ENCODE peak calls at places on chromosomes 4 and X, in five cellular contexts. One of them, this sample, is unnamed. For H3K4me1, the result is how much of the 10 kb centered on the place peaks cover.

GRCh38 chr4:182978152-182978827 is 61.1 kb upstream of the DCTD start:
- DNase-seq in gastrocnemius medialis: no peak
- DNase-seq in H1: no peak
- DNase-seq in cardiac muscle cell: peak
- DNase-seq in astrocyte: peak
- DNase-seq in this sample: no peak

GRCh38 chr4:59175588-59175987 is 2024.5 kb upstream of the ADGRL3 start:
- DNase-seq in gastrocnemius medialis: no peak
- DNase-seq in H1: no peak
- DNase-seq in cardiac muscle cell: no peak
- DNase-seq in astrocyte: no peak
- DNase-seq in this sample: no peak

GRCh38 chr4:42719257-42719656 is 62.4 kb upstream of the ATP8A1 start:
- DNase-seq in gastrocnemius medialis: no peak
- DNase-seq in H1: no peak
- DNase-seq in cardiac muscle cell: no peak
- DNase-seq in astrocyte: no peak
- DNase-seq in this sample: no peak

GRCh38 chr4:112403072-112403945 is 106.1 kb downstream of the ALPK1 start:
- DNase-seq in gastrocnemius medialis: no peak
- DNase-seq in H1: no peak
- DNase-seq in cardiac muscle cell: peak
- DNase-seq in astrocyte: no peak
- DNase-seq in this sample: no peak

GRCh38 chrX:107465932-107466620 is 16.6 kb downstream of the FRMPD3 start:
- DNase-seq in gastrocnemius medialis: no peak
- DNase-seq in H1: no peak
- DNase-seq in cardiac muscle cell: no peak
- DNase-seq in astrocyte: no peak
- DNase-seq in this sample: no peak

GRCh38 chr4:39259571-39260330 is 77.4 kb downstream of the WDR19 start:
- DNase-seq in gastrocnemius medialis: no peak
- DNase-seq in H1: no peak
- DNase-seq in cardiac muscle cell: peak
- DNase-seq in astrocyte: peak
- DNase-seq in this sample: no peak

GRCh38 chr4:69748176-69748575 is 12.2 kb downstream of the SULT1B1 start:
- DNase-seq in gastrocnemius medialis: no peak
- DNase-seq in H1: no peak
- DNase-seq in cardiac muscle cell: peak
- DNase-seq in astrocyte: peak
- DNase-seq in this sample: no peak

GRCh38 chr4:140463182-140463581 is 34.9 kb downstream of the MGAT4D start:
- DNase-seq in gastrocnemius medialis: no peak
- DNase-seq in H1: no peak
- DNase-seq in cardiac muscle cell: no peak
- DNase-seq in astrocyte: no peak
- DNase-seq in this sample: no peak

GRCh38 chrX:24956828-24957227 is 58.9 kb downstream of the ARX start:
- DNase-seq in gastrocnemius medialis: peak
- DNase-seq in H1: no peak
- DNase-seq in cardiac muscle cell: peak
- DNase-seq in astrocyte: peak
- DNase-seq in this sample: no peak

GRCh38 chrX:55342533-55343501 is 78.1 kb upstream of the PAGE3 start:
- DNase-seq in gastrocnemius medialis: no peak
- DNase-seq in H1: peak
- DNase-seq in cardiac muscle cell: peak
- DNase-seq in astrocyte: no peak
- DNase-seq in this sample: peak

GRCh38 chr4:7070729-7071511 is 3.1 kb upstream of the GRPEL1 start:
- DNase-seq in gastrocnemius medialis: peak
- DNase-seq in H1: peak
- DNase-seq in cardiac muscle cell: peak
- DNase-seq in astrocyte: peak
- DNase-seq in this sample: peak
- TF ChIP-seq CTCF in gastrocnemius medialis: peak
- TF ChIP-seq CTCF in H1: peak
- TF ChIP-seq CTCF in cardiac muscle cell: peak
- TF ChIP-seq CTCF in astrocyte: peak
- TF ChIP-seq CTCF in this sample: peak

GRCh38 chr4:106978046-106978774 is 57.9 kb downstream of the DKK2 start:
- DNase-seq in gastrocnemius medialis: no peak
- DNase-seq in H1: peak
- DNase-seq in cardiac muscle cell: no peak
- DNase-seq in astrocyte: no peak
- DNase-seq in this sample: no peak
- H3K4me1 ChIP-seq in gastrocnemius medialis: under half
- H3K4me1 ChIP-seq in H1: under half
- H3K4me1 ChIP-seq in cardiac muscle cell: under half
- H3K4me1 ChIP-seq in astrocyte: under half
- H3K4me1 ChIP-seq in this sample: under half

GRCh38 chr4:16916719-16917337 is 18.4 kb upstream of the LDB2 start:
- DNase-seq in gastrocnemius medialis: no peak
- DNase-seq in H1: peak
- DNase-seq in cardiac muscle cell: peak
- DNase-seq in astrocyte: no peak
- DNase-seq in this sample: peak
- TF ChIP-seq CTCF in gastrocnemius medialis: peak
- TF ChIP-seq CTCF in H1: peak
- TF ChIP-seq CTCF in cardiac muscle cell: peak
- TF ChIP-seq CTCF in astrocyte: peak
- TF ChIP-seq CTCF in this sample: peak

DNA sequence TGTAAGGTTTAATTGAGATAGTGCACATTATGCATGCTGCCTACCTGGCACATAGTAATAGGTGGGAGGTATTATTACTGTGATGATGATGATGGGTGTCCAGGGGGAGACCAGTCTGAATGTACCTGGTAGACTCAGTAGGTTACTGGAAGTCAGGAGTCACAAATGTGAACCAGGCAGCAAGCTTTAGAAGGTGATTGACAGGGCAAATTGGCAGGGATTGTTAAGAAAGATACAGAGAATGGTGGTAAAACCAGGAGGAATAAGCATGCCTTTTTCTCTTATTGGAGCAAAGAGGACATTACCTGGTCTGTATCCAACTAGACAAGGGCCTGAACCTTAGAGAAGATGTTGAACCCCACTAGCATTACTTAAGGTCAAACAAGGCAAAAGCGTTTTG is 108.1 kb downstream of the ANXA3 start:
- DNase-seq in gastrocnemius medialis: no peak
- DNase-seq in H1: no peak
- DNase-seq in cardiac muscle cell: no peak
- DNase-seq in astrocyte: no peak
- DNase-seq in this sample: no peak
- H3K4me1 ChIP-seq in gastrocnemius medialis: under half
- H3K4me1 ChIP-seq in H1: under half
- H3K4me1 ChIP-seq in cardiac muscle cell: under half
- H3K4me1 ChIP-seq in astrocyte: under half
- H3K4me1 ChIP-seq in this sample: under half

GRCh38 chr4:76748649-76749048 is 149.3 kb downstream of the SOWAHB start:
- DNase-seq in gastrocnemius medialis: no peak
- DNase-seq in H1: no peak
- DNase-seq in cardiac muscle cell: peak
- DNase-seq in astrocyte: no peak
- DNase-seq in this sample: peak
- TF ChIP-seq CTCF in gastrocnemius medialis: no peak
- TF ChIP-seq CTCF in H1: peak
- TF ChIP-seq CTCF in cardiac muscle cell: peak
- TF ChIP-seq CTCF in astrocyte: peak
- TF ChIP-seq CTCF in this sample: peak

DNA sequence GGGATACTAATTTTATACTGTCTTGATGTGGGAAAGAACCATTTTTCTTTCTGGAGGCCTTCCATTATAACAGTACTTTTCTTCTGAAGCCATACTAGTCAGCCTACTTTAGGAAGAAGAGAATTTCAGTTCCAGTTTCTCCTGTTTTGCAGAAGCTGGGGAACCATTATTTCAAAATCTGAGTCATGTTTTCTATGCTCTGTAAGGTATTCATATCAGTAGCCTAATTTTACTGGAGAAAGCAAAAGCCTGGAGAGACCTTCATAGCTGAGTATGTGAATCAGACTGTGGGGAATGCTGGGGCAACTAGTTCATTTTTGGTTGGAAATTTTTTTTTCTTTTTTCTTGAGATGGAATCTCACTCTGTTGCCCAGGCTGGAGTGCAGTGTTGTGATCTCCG is 22.4 kb downstream of the AFF1 start:
- DNase-seq in gastrocnemius medialis: no peak
- DNase-seq in H1: no peak
- DNase-seq in cardiac muscle cell: peak
- DNase-seq in astrocyte: peak
- DNase-seq in this sample: no peak
- H3K4me1 ChIP-seq in gastrocnemius medialis: under half
- H3K4me1 ChIP-seq in H1: under half
- H3K4me1 ChIP-seq in cardiac muscle cell: under half
- H3K4me1 ChIP-seq in astrocyte: under half
- H3K4me1 ChIP-seq in this sample: half or more

GRCh38 chr4:3135155-3136011 is 60.9 kb downstream of the HTT start:
- DNase-seq in gastrocnemius medialis: no peak
- DNase-seq in H1: no peak
- DNase-seq in cardiac muscle cell: peak
- DNase-seq in astrocyte: no peak
- DNase-seq in this sample: no peak

GRCh38 chr4:3137908-3138307 is 63.4 kb downstream of the HTT start:
- DNase-seq in gastrocnemius medialis: no peak
- DNase-seq in H1: no peak
- DNase-seq in cardiac muscle cell: no peak
- DNase-seq in astrocyte: no peak
- DNase-seq in this sample: no peak

GRCh38 chr4:3130826-3131225 is 56.3 kb downstream of the HTT start:
- DNase-seq in gastrocnemius medialis: no peak
- DNase-seq in H1: no peak
- DNase-seq in cardiac muscle cell: no peak
- DNase-seq in astrocyte: no peak
- DNase-seq in this sample: no peak

GRCh38 chr4:3134201-3134600 is 59.7 kb downstream of the HTT start:
- DNase-seq in gastrocnemius medialis: no peak
- DNase-seq in H1: no peak
- DNase-seq in cardiac muscle cell: no peak
- DNase-seq in astrocyte: no peak
- DNase-seq in this sample: no peak

GRCh38 chr4:3136454-3136853 is 62.0 kb downstream of the HTT start:
- DNase-seq in gastrocnemius medialis: no peak
- DNase-seq in H1: no peak
- DNase-seq in cardiac muscle cell: peak
- DNase-seq in astrocyte: no peak
- DNase-seq in this sample: no peak
- TF ChIP-seq CTCF in gastrocnemius medialis: peak
- TF ChIP-seq CTCF in H1: no peak
- TF ChIP-seq CTCF in cardiac muscle cell: peak
- TF ChIP-seq CTCF in astrocyte: no peak
- TF ChIP-seq CTCF in this sample: peak

DNA sequence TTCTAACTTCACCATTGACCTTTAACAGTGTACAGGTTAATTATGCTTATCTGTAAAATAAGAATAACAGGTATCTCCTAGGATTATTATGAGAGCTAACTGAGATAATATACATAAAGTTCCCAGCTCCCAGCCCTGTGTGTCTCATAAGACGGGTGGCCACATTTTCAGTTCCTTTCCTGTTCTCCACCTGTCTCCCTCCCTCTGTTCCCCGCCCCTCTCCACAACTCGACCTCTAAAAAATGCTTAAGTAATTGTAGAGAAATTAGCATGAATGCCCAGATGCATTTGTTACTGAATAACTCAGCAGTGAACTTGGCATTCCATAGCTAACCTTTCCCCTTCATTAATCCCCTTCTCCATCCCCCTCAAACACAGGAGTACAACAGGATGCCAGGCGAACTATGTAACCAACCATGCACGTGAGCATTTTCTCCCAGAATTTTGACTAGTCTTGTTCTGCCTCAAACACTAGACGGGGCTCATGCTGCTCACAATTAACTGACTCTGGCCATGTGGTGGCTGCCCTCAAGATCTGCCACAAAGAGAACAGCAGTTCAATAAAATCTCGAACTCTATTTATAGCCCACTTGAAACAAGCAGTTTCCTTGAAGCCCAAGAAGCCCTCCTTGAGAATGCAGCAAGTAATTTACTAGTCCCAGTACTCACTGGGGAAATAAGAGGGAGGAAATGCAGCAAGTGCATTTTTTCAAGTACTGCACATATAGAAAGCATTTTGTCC is 351.2 kb downstream of the ARHGAP24 start:
- DNase-seq in gastrocnemius medialis: no peak
- DNase-seq in H1: peak
- DNase-seq in cardiac muscle cell: peak
- DNase-seq in astrocyte: peak
- DNase-seq in this sample: peak
- H3K4me1 ChIP-seq in gastrocnemius medialis: half or more
- H3K4me1 ChIP-seq in H1: under half
- H3K4me1 ChIP-seq in cardiac muscle cell: under half
- H3K4me1 ChIP-seq in astrocyte: under half
- H3K4me1 ChIP-seq in this sample: under half

This sample was measured in body of pancreas.